ENCODE peak calls at places on chromosomes 6 and 20, in six cellular contexts. One of them, this sample, is unnamed.

GRCh38 chr6:136201735-136202134 is 48.4 kb downstream of the MTFR2 start:
- DNase-seq in NCI-H1092 treated with DMSO at 0.1 percent for 48 hours: no peak
- DNase-seq in HL-60: no peak
- DNase-seq in AG04450: no peak
- DNase-seq in islet precursor cell: no peak
- DNase-seq in small intestine: no peak
- DNase-seq in this sample: no peak

GRCh38 chr20:14979472-14979986 is 642.1 kb upstream of the FLRT3 start:
- DNase-seq in HL-60: no peak
- DNase-seq in islet precursor cell: no peak
- DNase-seq in NCI-H1092 treated with DMSO at 0.1 percent for 48 hours: no peak
- DNase-seq in AG04450: no peak
- DNase-seq in small intestine: peak
- DNase-seq in this sample: no peak

GRCh38 chr20:45470939-45471338 is 1.4 kb downstream of the WFDC2 start:
- DNase-seq in small intestine: no peak
- DNase-seq in NCI-H1092 treated with DMSO at 0.1 percent for 48 hours: peak
- DNase-seq in HL-60: no peak
- DNase-seq in islet precursor cell: no peak
- DNase-seq in AG04450: no peak
- DNase-seq in this sample: no peak

GRCh38 chr6:140824595-140824994 is 1308.1 kb upstream of the GJE1 start:
- DNase-seq in small intestine: no peak
- DNase-seq in islet precursor cell: no peak
- DNase-seq in NCI-H1092 treated with DMSO at 0.1 percent for 48 hours: no peak
- DNase-seq in AG04450: no peak
- DNase-seq in HL-60: no peak
- DNase-seq in this sample: no peak

GRCh38 chr20:46809961-46810360 is 84.7 kb upstream of the EYA2 start:
- DNase-seq in islet precursor cell: no peak
- DNase-seq in small intestine: no peak
- DNase-seq in HL-60: no peak
- DNase-seq in AG04450: no peak
- DNase-seq in NCI-H1092 treated with DMSO at 0.1 percent for 48 hours: peak
- DNase-seq in this sample: no peak

GRCh38 chr6:35084041-35084491 is 57.1 kb downstream of the TCP11 start:
- DNase-seq in islet precursor cell: peak
- DNase-seq in small intestine: no peak
- DNase-seq in NCI-H1092 treated with DMSO at 0.1 percent for 48 hours: no peak
- DNase-seq in HL-60: no peak
- DNase-seq in AG04450: no peak
- DNase-seq in this sample: no peak

GRCh38 chr6:90230547-90231240 is 65.9 kb downstream of the BACH2 start:
- DNase-seq in islet precursor cell: no peak
- DNase-seq in HL-60: no peak
- DNase-seq in NCI-H1092 treated with DMSO at 0.1 percent for 48 hours: no peak
- DNase-seq in small intestine: no peak
- DNase-seq in AG04450: no peak
- DNase-seq in this sample: no peak

GRCh38 chr6:36627801-36628246 is 33.7 kb downstream of the SRSF3 start:
- DNase-seq in small intestine: peak
- DNase-seq in islet precursor cell: no peak
- DNase-seq in NCI-H1092 treated with DMSO at 0.1 percent for 48 hours: no peak
- DNase-seq in HL-60: no peak
- DNase-seq in AG04450: peak
- DNase-seq in this sample: no peak

GRCh38 chr6:157981132-157981394 is 600 bp upstream of the SYNJ2 start:
- DNase-seq in islet precursor cell: peak
- DNase-seq in AG04450: no peak
- DNase-seq in NCI-H1092 treated with DMSO at 0.1 percent for 48 hours: no peak
- DNase-seq in HL-60: no peak
- DNase-seq in small intestine: peak
- DNase-seq in this sample: peak

GRCh38 chr20:25220021-25220730 is 24.7 kb downstream of the ENTPD6 start:
- DNase-seq in HL-60: no peak
- DNase-seq in small intestine: no peak
- DNase-seq in NCI-H1092 treated with DMSO at 0.1 percent for 48 hours: no peak
- DNase-seq in AG04450: no peak
- DNase-seq in islet precursor cell: peak
- DNase-seq in this sample: no peak

This sample was measured in AML-193.